ENCODE peak calls at places on chromosomes 11 and 22, in four cellular contexts. One of them, this sample, is unnamed.
A peak's percentile ranks its signal among the peaks of the same experiment; 100 is the strongest.

GRCh38 chr11:60862171-60862570 is 5.2 kb upstream of the ZP1 start:
- DNase-seq in A549: no peak
- DNase-seq in fibroblast of pulmonary artery: no peak
- DNase-seq in upper lobe of right lung: no peak
- DNase-seq in this sample: no peak

GRCh38 chr11:75667268-75667830 is 1.5 kb downstream of the MAP6 start:
- DNase-seq in A549: peak; percentile 38
- DNase-seq in fibroblast of pulmonary artery: peak; percentile 3
- DNase-seq in upper lobe of right lung: peak; percentile 77
- DNase-seq in this sample: peak; percentile 30

GRCh38 chr22:37193629-37194191 is 5.7 kb upstream of the C1QTNF6 start:
- DNase-seq in A549: no peak
- DNase-seq in fibroblast of pulmonary artery: peak; percentile 67
- DNase-seq in upper lobe of right lung: no peak
- DNase-seq in this sample: no peak

GRCh38 chr11:109033627-109034340 is 368.9 kb downstream of the DDX10 start:
- DNase-seq in A549: no peak
- DNase-seq in fibroblast of pulmonary artery: peak; percentile 98
- DNase-seq in upper lobe of right lung: no peak
- DNase-seq in this sample: no peak

GRCh38 chr11:123233280-123233977 is 38.4 kb upstream of the CLMP start:
- DNase-seq in A549: no peak
- DNase-seq in fibroblast of pulmonary artery: no peak
- DNase-seq in upper lobe of right lung: no peak
- DNase-seq in this sample: no peak

GRCh38 chr11:29005401-29005980 is 897.3 kb downstream of the METTL15 start:
- DNase-seq in A549: no peak
- DNase-seq in fibroblast of pulmonary artery: no peak
- DNase-seq in upper lobe of right lung: no peak
- DNase-seq in this sample: no peak

GRCh38 chr11:94141511-94142307 is 13.1 kb downstream of the PANX1 start:
- DNase-seq in A549: no peak
- DNase-seq in fibroblast of pulmonary artery: no peak
- DNase-seq in upper lobe of right lung: no peak
- DNase-seq in this sample: no peak

GRCh38 chr22:47372596-47373385 is 610.3 kb downstream of the TBC1D22A start:
- DNase-seq in A549: no peak
- DNase-seq in fibroblast of pulmonary artery: no peak
- DNase-seq in upper lobe of right lung: peak; percentile 32
- DNase-seq in this sample: no peak

GRCh38 chr11:7422544-7423331 is 62.6 kb upstream of the OLFML1 start:
- DNase-seq in A549: no peak
- DNase-seq in fibroblast of pulmonary artery: no peak
- DNase-seq in upper lobe of right lung: no peak
- DNase-seq in this sample: no peak

GRCh38 chr11:70326365-70326803 is 55.9 kb downstream of the PPFIA1 start:
- DNase-seq in A549: no peak
- DNase-seq in fibroblast of pulmonary artery: peak; percentile 93
- DNase-seq in upper lobe of right lung: no peak
- DNase-seq in this sample: no peak

GRCh38 chr22:45212306-45212709 is 28.4 kb downstream of the KIAA0930 start:
- DNase-seq in A549: peak; percentile 55
- DNase-seq in fibroblast of pulmonary artery: peak; percentile 89
- DNase-seq in upper lobe of right lung: peak; percentile 81
- DNase-seq in this sample: no peak

GRCh38 chr11:26225643-26226042 is 106.3 kb upstream of the ANO3 start:
- DNase-seq in A549: no peak
- DNase-seq in fibroblast of pulmonary artery: no peak
- DNase-seq in upper lobe of right lung: no peak
- DNase-seq in this sample: no peak

GRCh38 chr22:36156515-36157419 is 3.8 kb downstream of the APOL3 start:
- DNase-seq in A549: no peak
- DNase-seq in fibroblast of pulmonary artery: peak; percentile 94
- DNase-seq in upper lobe of right lung: peak; percentile 85
- DNase-seq in this sample: no peak

GRCh38 chr11:34524696-34525095 is 11.1 kb upstream of the ELF5 start:
- DNase-seq in A549: no peak
- DNase-seq in fibroblast of pulmonary artery: no peak
- DNase-seq in upper lobe of right lung: no peak
- DNase-seq in this sample: no peak

GRCh38 chr11:111483431-111483830 is 28.8 kb downstream of the BTG4 start:
- DNase-seq in A549: no peak
- DNase-seq in fibroblast of pulmonary artery: no peak
- DNase-seq in upper lobe of right lung: no peak
- DNase-seq in this sample: no peak

GRCh38 chr11:40434941-40435340 is 1024.5 kb downstream of the LRRC4C start:
- DNase-seq in A549: no peak
- DNase-seq in fibroblast of pulmonary artery: no peak
- DNase-seq in upper lobe of right lung: no peak
- DNase-seq in this sample: no peak

GRCh38 chr22:37197451-37198289 is 9.6 kb upstream of the C1QTNF6 start:
- DNase-seq in A549: peak; percentile 91
- DNase-seq in fibroblast of pulmonary artery: peak; percentile 77
- DNase-seq in upper lobe of right lung: peak; percentile 76
- DNase-seq in this sample: no peak

GRCh38 chr22:49934891-49935557 is 16.6 kb downstream of the CRELD2 start:
- DNase-seq in A549: no peak
- DNase-seq in fibroblast of pulmonary artery: peak; percentile 62
- DNase-seq in upper lobe of right lung: peak; percentile 95
- DNase-seq in this sample: no peak

GRCh38 chr11:63917685-63918523 is 940 bp upstream of the RCOR2 start:
- DNase-seq in A549: peak; percentile 62
- DNase-seq in fibroblast of pulmonary artery: peak; percentile 17
- DNase-seq in upper lobe of right lung: no peak
- DNase-seq in this sample: peak; percentile 66

GRCh38 chr11:125579811-125580210 is 10.5 kb downstream of the EI24 start:
- DNase-seq in A549: no peak
- DNase-seq in fibroblast of pulmonary artery: no peak
- DNase-seq in upper lobe of right lung: no peak
- DNase-seq in this sample: no peak

GRCh38 chr22:32764330-32765116 is 37.0 kb upstream of the TIMP3 start:
- DNase-seq in A549: no peak
- DNase-seq in fibroblast of pulmonary artery: peak; percentile 90
- DNase-seq in upper lobe of right lung: no peak
- DNase-seq in this sample: peak; percentile 37

GRCh38 chr22:19429950-19430889 is 1.3 kb downstream of the HIRA start:
- DNase-seq in A549: no peak
- DNase-seq in fibroblast of pulmonary artery: peak; percentile 71
- DNase-seq in upper lobe of right lung: peak; percentile 68
- DNase-seq in this sample: no peak

GRCh38 chr11:103530257-103530656 is 421.0 kb downstream of the DYNC2H1 start:
- DNase-seq in A549: no peak
- DNase-seq in fibroblast of pulmonary artery: peak; percentile 51
- DNase-seq in upper lobe of right lung: no peak
- DNase-seq in this sample: no peak

GRCh38 chr11:132840220-132840619 is 692.1 kb downstream of the OPCML start:
- DNase-seq in A549: no peak
- DNase-seq in fibroblast of pulmonary artery: no peak
- DNase-seq in upper lobe of right lung: no peak
- DNase-seq in this sample: no peak

GRCh38 chr11:100890779-100891178 is 203.7 kb downstream of the ARHGAP42 start:
- DNase-seq in A549: no peak
- DNase-seq in fibroblast of pulmonary artery: peak; percentile 78
- DNase-seq in upper lobe of right lung: no peak
- DNase-seq in this sample: no peak

GRCh38 chr11:87432006-87432405 is 394.3 kb downstream of the TMEM135 start:
- DNase-seq in A549: no peak
- DNase-seq in fibroblast of pulmonary artery: no peak
- DNase-seq in upper lobe of right lung: no peak
- DNase-seq in this sample: no peak

GRCh38 chr11:118975771-118976709 is 4.5 kb downstream of the FOXR1 start:
- DNase-seq in A549: no peak
- DNase-seq in fibroblast of pulmonary artery: no peak
- DNase-seq in upper lobe of right lung: no peak
- DNase-seq in this sample: no peak

GRCh38 chr11:93686812-93687211 is 25.3 kb downstream of the CEP295 start:
- DNase-seq in A549: no peak
- DNase-seq in fibroblast of pulmonary artery: peak; percentile 93
- DNase-seq in upper lobe of right lung: no peak
- DNase-seq in this sample: no peak

GRCh38 chr11:104946907-104947306 is 21.5 kb downstream of the CASP4 start:
- DNase-seq in A549: peak; percentile 2
- DNase-seq in fibroblast of pulmonary artery: peak; percentile 69
- DNase-seq in upper lobe of right lung: no peak
- DNase-seq in this sample: no peak

GRCh38 chr11:128210148-128210940 is 377.0 kb downstream of the ETS1 start:
- DNase-seq in A549: peak; percentile 81
- DNase-seq in fibroblast of pulmonary artery: peak; percentile 99
- DNase-seq in upper lobe of right lung: no peak
- DNase-seq in this sample: no peak

GRCh38 chr11:45176996-45177395 is 30.6 kb downstream of the PRDM11 start:
- DNase-seq in A549: no peak
- DNase-seq in fibroblast of pulmonary artery: no peak
- DNase-seq in upper lobe of right lung: no peak
- DNase-seq in this sample: no peak

GRCh38 chr11:26227311-26227710 is 104.6 kb upstream of the ANO3 start:
- DNase-seq in A549: peak; percentile 2
- DNase-seq in fibroblast of pulmonary artery: peak; percentile 94
- DNase-seq in upper lobe of right lung: no peak
- DNase-seq in this sample: no peak

GRCh38 chr22:32327066-32327465 is 30.6 kb upstream of the RFPL3 start:
- DNase-seq in A549: no peak
- DNase-seq in fibroblast of pulmonary artery: peak; percentile 8
- DNase-seq in upper lobe of right lung: peak; percentile 19
- DNase-seq in this sample: no peak

GRCh38 chr11:130872961-130873360 is 43.3 kb downstream of the SNX19 start:
- DNase-seq in A549: no peak
- DNase-seq in fibroblast of pulmonary artery: peak; percentile 59
- DNase-seq in upper lobe of right lung: no peak
- DNase-seq in this sample: no peak

GRCh38 chr11:120065876-120066275 is 72.0 kb downstream of the TRIM29 start:
- DNase-seq in A549: no peak
- DNase-seq in fibroblast of pulmonary artery: no peak
- DNase-seq in upper lobe of right lung: no peak
- DNase-seq in this sample: no peak

GRCh38 chr11:126265801-126266200 is 2.9 kb downstream of the SRPRA start:
- DNase-seq in A549: peak; percentile 8
- DNase-seq in fibroblast of pulmonary artery: peak; percentile 40
- DNase-seq in upper lobe of right lung: no peak
- DNase-seq in this sample: no peak

GRCh38 chr11:60905047-60905446 is 1.3 kb downstream of the PRPF19 start:
- DNase-seq in A549: no peak
- DNase-seq in fibroblast of pulmonary artery: no peak
- DNase-seq in upper lobe of right lung: no peak
- DNase-seq in this sample: no peak

GRCh38 chr11:40029406-40029805 is 1430.0 kb downstream of the LRRC4C start:
- DNase-seq in A549: no peak
- DNase-seq in fibroblast of pulmonary artery: no peak
- DNase-seq in upper lobe of right lung: no peak
- DNase-seq in this sample: no peak

GRCh38 chr22:25051073-25051472 is 98.6 kb downstream of the KIAA1671 start:
- DNase-seq in A549: no peak
- DNase-seq in fibroblast of pulmonary artery: no peak
- DNase-seq in upper lobe of right lung: no peak
- DNase-seq in this sample: no peak
- TF ChIP-seq CTCF in A549: no peak
- TF ChIP-seq CTCF in fibroblast of pulmonary artery: peak; percentile 48
- TF ChIP-seq CTCF in upper lobe of right lung: peak; percentile 25
- TF ChIP-seq CTCF in this sample: peak; percentile 59

DNA sequence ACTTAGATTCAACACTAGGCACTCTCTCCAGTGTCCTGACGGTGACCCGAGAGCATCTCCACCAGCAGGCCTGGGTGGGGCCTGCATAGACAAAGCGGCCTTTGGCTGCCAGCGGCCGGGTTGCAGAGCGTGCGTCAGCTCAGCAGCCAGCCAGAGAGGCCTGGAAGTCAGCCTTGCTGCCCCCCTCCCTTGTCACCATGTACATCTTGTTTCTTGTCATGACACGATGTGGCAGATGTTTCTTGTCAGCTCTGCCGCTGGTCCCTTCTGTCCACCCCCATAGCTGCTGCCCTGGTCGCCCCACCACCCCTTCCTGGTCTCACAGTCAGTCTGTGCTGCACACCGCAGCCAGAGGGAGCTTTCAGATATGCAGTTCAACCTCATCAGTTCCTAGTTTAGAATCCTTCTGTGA is 33.1 kb upstream of the CBX7 start:
- DNase-seq in A549: no peak
- DNase-seq in fibroblast of pulmonary artery: peak; percentile 89
- DNase-seq in upper lobe of right lung: peak; percentile 73
- DNase-seq in this sample: peak; percentile 37
- TF ChIP-seq CTCF in A549: no peak
- TF ChIP-seq CTCF in fibroblast of pulmonary artery: peak; percentile 62
- TF ChIP-seq CTCF in upper lobe of right lung: peak; percentile 41
- TF ChIP-seq CTCF in this sample: no peak

DNA sequence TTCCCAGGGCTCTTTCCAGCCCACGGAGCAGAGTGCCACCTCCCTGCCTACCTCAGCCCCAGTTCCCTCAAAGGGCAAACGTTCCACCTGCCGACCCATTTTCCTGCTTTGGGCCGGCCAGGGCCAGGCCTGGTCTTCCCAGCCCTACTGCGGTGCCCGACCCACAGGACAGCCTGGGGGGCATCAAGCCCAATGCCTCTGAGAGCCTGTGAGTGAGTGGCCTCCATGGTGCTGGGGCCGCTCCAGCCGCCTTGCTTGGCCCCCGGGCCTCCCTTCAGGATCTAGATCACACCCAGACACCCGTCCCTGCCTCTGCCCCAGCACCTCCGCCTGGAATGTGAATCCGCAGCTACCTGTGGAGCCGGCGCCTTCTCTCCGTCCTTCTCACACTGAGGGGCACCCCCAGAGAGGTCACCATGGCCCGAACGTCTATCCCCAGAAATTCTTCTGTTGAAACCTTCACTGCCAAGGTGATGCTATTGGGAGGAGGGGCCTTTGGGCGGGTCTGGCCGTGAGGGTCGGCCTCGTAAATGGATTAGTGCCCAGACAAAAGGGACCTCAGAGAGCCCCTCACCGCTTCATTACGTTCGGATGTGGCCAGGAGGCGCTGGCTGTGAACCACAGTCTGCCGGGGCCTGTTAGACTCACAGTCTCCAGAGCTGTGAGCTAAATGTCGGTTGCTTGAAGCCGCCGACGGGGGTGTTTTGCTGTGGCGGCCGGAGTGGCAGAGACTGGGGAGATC is 36.2 kb upstream of the BRSK2 start:
- DNase-seq in A549: no peak
- DNase-seq in fibroblast of pulmonary artery: no peak
- DNase-seq in upper lobe of right lung: peak; percentile 64
- DNase-seq in this sample: no peak
- TF ChIP-seq CTCF in A549: no peak
- TF ChIP-seq CTCF in fibroblast of pulmonary artery: no peak
- TF ChIP-seq CTCF in upper lobe of right lung: no peak
- TF ChIP-seq CTCF in this sample: no peak

GRCh38 chr22:23128269-23129108 is 13.3 kb downstream of the RSPH14 start:
- DNase-seq in A549: peak; percentile 58
- DNase-seq in fibroblast of pulmonary artery: peak; percentile 83
- DNase-seq in upper lobe of right lung: no peak
- DNase-seq in this sample: peak; percentile 84
- TF ChIP-seq CTCF in A549: peak; percentile 79
- TF ChIP-seq CTCF in fibroblast of pulmonary artery: peak; percentile 74
- TF ChIP-seq CTCF in upper lobe of right lung: peak; percentile 73
- TF ChIP-seq CTCF in this sample: peak; percentile 89

GRCh38 chr11:30586251-30587144 is at the start of gene MPPED2:
- DNase-seq in A549: peak; percentile 49
- DNase-seq in fibroblast of pulmonary artery: no peak
- DNase-seq in upper lobe of right lung: peak; percentile 65
- DNase-seq in this sample: peak; percentile 71
- TF ChIP-seq CTCF in A549: peak; percentile 8
- TF ChIP-seq CTCF in fibroblast of pulmonary artery: no peak
- TF ChIP-seq CTCF in upper lobe of right lung: peak; percentile 30
- TF ChIP-seq CTCF in this sample: peak; percentile 67